ENCODE peak calls at places on chromosomes 16 and 17, in nine cellular contexts. R is activated naive CD4-positive, alpha-beta T cell treated with Interleukin-2 at 50 U/mL for 16 hours; H is activated T-helper 1 cell treated with anti-CD3 and anti-CD28 coated beads, Interleukin-2, amount 50 U/mL, for 16 hours; V is Kasumi-1; B is progenitor cell of endocrine pancreas; F is NCI-H226; D is colonic mucosa; Z is tibial nerve; J is T-helper 2 cell. T is an unnamed sample.

GRCh38 chr17:78532922-78533640 is 44.1 kb downstream of the DNAH17 start:
- DNase-seq in J (no peak), R (peak; percentile 36), V (no peak), F (peak; percentile 74), B (no peak), D (no peak), Z (no peak), H (no peak), T (no peak)

GRCh38 chr16:50282010-50282538 is 15.7 kb downstream of the ADCY7 start:
- DNase-seq in Z (no peak), B (no peak), V (peak; percentile 98), F (no peak), R (peak; percentile 53), H (peak; percentile 35), J (peak; percentile 42), D (peak; percentile 69), T (peak; percentile 74)

GRCh38 chr17:81987161-81987770 is 9.8 kb downstream of the ASPSCR1 start:
- DNase-seq in R (no peak), F (no peak), J (no peak), H (no peak), Z (no peak), B (no peak), V (no peak), D (no peak), T (no peak)

GRCh38 chr17:20174588-20175265 is 165.6 kb downstream of the SPECC1 start:
- DNase-seq in J (no peak), D (no peak), V (no peak), R (no peak), B (no peak), H (no peak), Z (no peak), F (peak; percentile 86), T (no peak)

GRCh38 chr16:20383106-20384029 is 21.2 kb downstream of the PDILT start:
- DNase-seq in V (peak; percentile 22), B (peak; percentile 70), J (no peak), D (peak; percentile 74), H (peak; percentile 4), F (peak; percentile 53), R (peak; percentile 19), Z (no peak), T (peak; percentile 74)

GRCh38 chr17:18919963-18920362 is 32.0 kb upstream of the SLC5A10 start:
- DNase-seq in R (no peak), F (no peak), V (no peak), D (peak; percentile 75), Z (no peak), H (no peak), B (no peak), J (no peak), T (peak; percentile 48)

GRCh38 chr17:39205112-39205526 is 5.0 kb downstream of the RPL19 start:
- DNase-seq in H (no peak), R (no peak), V (no peak), J (no peak), B (no peak), D (no peak), F (no peak), Z (no peak), T (no peak)

GRCh38 chr16:85573696-85574641 is 39.2 kb upstream of the GSE1 start:
- DNase-seq in F (peak; percentile 14), D (no peak), J (no peak), H (no peak), R (no peak), B (no peak), Z (peak; percentile 26), V (peak; percentile 26), T (no peak)

GRCh38 chr16:49532243-49532870 is 158.8 kb downstream of the C16orf78 start:
- DNase-seq in D (no peak), B (no peak), R (no peak), H (no peak), J (no peak), V (no peak), Z (no peak), F (no peak), T (no peak)

GRCh38 chr16:84124529-84125073 is 7.9 kb upstream of the MBTPS1 start:
- DNase-seq in J (no peak), D (no peak), R (no peak), F (no peak), H (no peak), Z (no peak), V (no peak), B (no peak), T (no peak)

GRCh38 chr17:51154176-51154575 is 817 bp downstream of the NME1 start:
- DNase-seq in R (no peak), D (no peak), V (peak; percentile 44), H (no peak), F (no peak), B (no peak), Z (no peak), J (no peak), T (no peak)

GRCh38 chr17:63833026-63833740 is 5.7 kb upstream of the FTSJ3 start:
- DNase-seq in J (no peak), B (no peak), V (no peak), F (no peak), D (no peak), Z (no peak), H (no peak), R (no peak), T (no peak)

GRCh38 chr17:64205804-64206203 is 57.3 kb downstream of the TEX2 start:
- DNase-seq in D (no peak), B (no peak), H (no peak), F (no peak), J (no peak), V (no peak), R (no peak), Z (no peak), T (no peak)

GRCh38 chr17:77493238-77493812 is 352.6 kb downstream of the SEC14L1 start:
- DNase-seq in H (no peak), Z (peak; percentile 13), R (no peak), J (no peak), V (no peak), B (no peak), D (no peak), F (no peak), T (no peak)

GRCh38 chr17:7476474-7476873 is 3.0 kb downstream of the ZBTB4 start:
- DNase-seq in V (no peak), H (no peak), J (no peak), F (peak; percentile 71), D (no peak), R (no peak), Z (no peak), B (no peak), T (no peak)